ENCODE peak calls at places on chromosomes 6 and 20, in ten cellular contexts. X is lung, G is breast epithelium, V is endothelial cell of umbilical vein, U is PC-3, I is heart right ventricle, R is spleen, B is IMR-90, N is left lung, C is fibroblast of lung. Z is an unnamed sample.

GRCh38 chr20:986733-987355 is 15.3 kb downstream of the RSPO4 start:
- DNase-seq in N (no peak), I (no peak), R (no peak), X (no peak), G (no peak), U (peak; percentile 34), B (no peak), C (no peak), V (no peak), Z (peak; percentile 12)

GRCh38 chr6:71346034-71346680 is 57.5 kb downstream of the OGFRL1 start:
- DNase-seq in R (no peak), C (no peak), I (no peak), G (no peak), U (no peak), X (no peak), V (no peak), N (no peak), B (no peak), Z (no peak)

GRCh38 chr6:129929433-129929832 is 68.3 kb upstream of the TMEM244 start:
- DNase-seq in I (no peak), N (no peak), G (no peak), X (no peak), B (peak; percentile 92), V (peak; percentile 48), R (no peak), C (peak; percentile 75), U (peak; percentile 29), Z (peak; percentile 97)

GRCh38 chr6:37257634-37258404 is at the start of the genes TBC1D22B and TMEM217:
- DNase-seq in B (peak; percentile 93), X (peak; percentile 97), C (peak; percentile 92), I (peak; percentile 94), N (peak; percentile 98), G (peak; percentile 98), V (peak; percentile 96), U (peak; percentile 98), R (peak; percentile 98), Z (peak; percentile 96)

GRCh38 chr6:51099201-51099600 is 280.5 kb downstream of the TFAP2B start:
- DNase-seq in V (no peak), I (no peak), N (no peak), U (no peak), R (no peak), G (no peak), X (no peak), B (no peak), C (no peak), Z (no peak)

GRCh38 chr6:45074423-45074822 is 253.7 kb upstream of the RUNX2 start:
- DNase-seq in V (no peak), N (no peak), I (no peak), C (no peak), R (no peak), B (no peak), X (no peak), U (no peak), G (no peak), Z (no peak)

GRCh38 chr6:75947935-75948334 is 124.5 kb downstream of the IMPG1 start:
- DNase-seq in I (no peak), V (no peak), C (no peak), G (no peak), R (no peak), U (no peak), B (no peak), X (no peak), N (no peak), Z (no peak)

GRCh38 chr20:59453634-59454241 is 150.6 kb upstream of the PHACTR3 start:
- DNase-seq in C (no peak), X (no peak), N (no peak), U (no peak), G (no peak), V (no peak), R (peak; percentile 47), I (no peak), B (no peak), Z (no peak)

GRCh38 chr6:27601668-27602254 is 128.9 kb upstream of the ZNF184 start:
- DNase-seq in G (no peak), B (no peak), R (no peak), X (no peak), C (no peak), I (no peak), V (no peak), N (no peak), U (no peak), Z (peak; percentile 40)

GRCh38 chr6:130694617-130695016 is 132.6 kb upstream of the SMLR1 start:
- DNase-seq in V (no peak), U (no peak), N (no peak), G (no peak), X (no peak), I (no peak), B (peak; percentile 27), C (no peak), R (no peak), Z (peak; percentile 31)

GRCh38 chr6:158769228-158769627 is 49.9 kb downstream of the EZR start:
- DNase-seq in N (no peak), X (no peak), V (no peak), B (no peak), C (no peak), U (no peak), R (no peak), I (no peak), G (no peak), Z (no peak)

GRCh38 chr6:34839696-34840352 is 47.9 kb downstream of the BLTP3A start:
- DNase-seq in N (no peak), U (no peak), V (no peak), G (no peak), R (no peak), I (no peak), X (no peak), C (no peak), B (peak; percentile 16), Z (no peak)

GRCh38 chr6:111743859-111744692 is 129.2 kb downstream of the FYN start:
- DNase-seq in C (peak; percentile 90), B (peak; percentile 90), G (no peak), R (no peak), I (no peak), N (no peak), U (no peak), X (no peak), V (no peak), Z (no peak)

GRCh38 chr6:111745186-111745585 is 128.1 kb downstream of the FYN start:
- DNase-seq in X (no peak), N (no peak), C (no peak), B (peak; percentile 44), V (no peak), I (no peak), G (no peak), R (no peak), U (no peak), Z (no peak)

GRCh38 chr6:111741177-111741952 is 131.9 kb downstream of the FYN start:
- DNase-seq in U (no peak), V (no peak), X (no peak), R (no peak), G (no peak), N (no peak), I (no peak), B (no peak), C (no peak), Z (no peak)

GRCh38 chr6:111745636-111746035 is 127.6 kb downstream of the FYN start:
- DNase-seq in U (no peak), V (no peak), B (no peak), C (no peak), G (no peak), X (no peak), R (no peak), I (no peak), N (no peak), Z (no peak)

DNA sequence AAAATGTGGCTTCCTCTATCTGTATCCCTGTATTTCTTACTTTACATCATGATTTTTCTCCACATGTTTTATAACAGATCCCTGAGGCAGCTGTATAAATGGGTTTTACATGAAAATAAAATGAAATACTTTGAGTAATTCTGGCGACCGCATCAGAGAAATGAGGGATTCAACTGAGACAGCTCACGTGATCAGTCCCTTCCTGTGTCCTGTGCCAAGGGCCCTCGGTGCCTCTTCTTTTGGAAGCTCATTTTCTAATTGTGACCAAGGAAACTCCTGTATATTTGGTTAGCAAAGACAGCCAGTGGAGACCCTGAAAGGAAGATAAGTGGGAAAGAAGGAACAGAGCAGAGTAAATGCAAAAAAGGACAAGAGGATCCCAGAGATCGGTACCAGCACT is 129.9 kb downstream of the FYN start:
- DNase-seq in C (no peak), N (no peak), R (no peak), U (no peak), V (no peak), X (no peak), G (no peak), I (no peak), B (no peak), Z (no peak)
- H3K4me1 ChIP-seq in C (peaks cover 11% of the 10 kb centered on the region), N (peaks cover 4% of the 10 kb centered on the region), R (peaks cover 100% of the 10 kb centered on the region), U (no peaks in the 10 kb centered on the region), V (peaks cover 19% of the 10 kb centered on the region), X (peaks cover 16% of the 10 kb centered on the region), G (no peaks in the 10 kb centered on the region), I (peaks cover 92% of the 10 kb centered on the region), B (peaks cover 2% of the 10 kb centered on the region), Z (no peaks in the 10 kb centered on the region)

DNA sequence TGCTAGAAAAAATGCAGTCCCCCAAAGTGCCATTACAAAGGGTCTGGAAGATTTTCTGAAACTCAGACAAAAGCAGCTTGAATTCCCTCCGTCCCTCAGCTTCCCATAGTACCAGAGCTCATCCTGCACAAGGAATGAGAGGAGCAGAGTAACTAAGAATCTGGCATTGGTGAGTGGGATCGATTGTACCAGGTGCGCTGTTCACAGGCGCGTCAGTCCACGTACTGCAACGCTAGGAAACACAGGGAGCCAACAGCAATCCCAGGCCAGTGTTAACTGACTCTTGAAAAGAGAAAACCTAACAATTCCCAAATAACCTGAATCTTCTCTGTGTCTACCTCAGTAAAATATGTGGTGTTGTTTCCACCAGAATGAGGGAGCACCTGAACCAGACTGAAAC is 77.9 kb downstream of the GCNT2 start:
- DNase-seq in X (no peak), B (no peak), I (no peak), C (no peak), N (no peak), V (no peak), R (no peak), G (no peak), U (no peak), Z (no peak)
- H3K4me1 ChIP-seq in X (no peaks in the 10 kb centered on the region), B (no peaks in the 10 kb centered on the region), I (peaks cover 47% of the 10 kb centered on the region), C (no peaks in the 10 kb centered on the region), N (no peaks in the 10 kb centered on the region), V (no peaks in the 10 kb centered on the region), R (peaks cover 40% of the 10 kb centered on the region), G (no peaks in the 10 kb centered on the region), U (peaks cover 7% of the 10 kb centered on the region), Z (no peaks in the 10 kb centered on the region)

GRCh38 chr20:31594002-31594557 is 11.0 kb upstream of the ID1 start:
- DNase-seq in C (no peak), R (no peak), V (no peak), N (no peak), I (no peak), G (no peak), B (no peak), U (no peak), X (no peak), Z (no peak)
- H3K4me1 ChIP-seq in C (peaks cover 27% of the 10 kb centered on the region), R (peaks cover 33% of the 10 kb centered on the region), V (peaks cover 14% of the 10 kb centered on the region), N (peaks cover 14% of the 10 kb centered on the region), I (peaks cover 24% of the 10 kb centered on the region), G (no peaks in the 10 kb centered on the region), B (peaks cover 14% of the 10 kb centered on the region), U (peaks cover 33% of the 10 kb centered on the region), X (peaks cover 4% of the 10 kb centered on the region), Z (no peaks in the 10 kb centered on the region)

DNA sequence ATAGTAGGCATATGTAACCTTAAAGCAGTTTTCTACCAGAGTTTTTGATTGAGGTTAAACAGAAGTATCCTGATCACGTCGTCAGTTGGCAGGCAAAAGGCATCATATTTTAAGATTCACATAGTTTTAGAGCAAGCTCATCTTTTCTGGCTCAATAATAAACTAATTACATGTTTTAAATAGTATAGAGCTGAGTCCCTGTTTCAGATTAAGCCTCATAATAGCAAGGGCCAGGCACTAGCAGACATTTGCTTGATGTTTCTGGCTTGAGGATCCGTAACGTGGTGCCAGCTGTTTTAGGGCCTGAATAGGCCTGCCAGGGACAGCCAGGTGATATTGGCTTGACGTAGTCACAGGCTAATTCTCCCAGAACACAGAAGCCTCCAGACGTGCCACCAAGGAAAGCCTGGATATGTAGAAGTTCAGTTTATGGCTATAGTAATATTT is 91.1 kb downstream of the FOXO3 start:
- DNase-seq in X (no peak), G (peak; percentile 75), B (peak; percentile 92), V (no peak), R (no peak), C (peak; percentile 86), U (peak; percentile 16), N (no peak), I (no peak), Z (no peak)
- H3K4me1 ChIP-seq in X (peaks cover 17% of the 10 kb centered on the region), G (peaks cover 65% of the 10 kb centered on the region), B (peaks cover 40% of the 10 kb centered on the region), V (peaks cover 9% of the 10 kb centered on the region), R (peaks cover 97% of the 10 kb centered on the region), C (peaks cover 57% of the 10 kb centered on the region), U (peaks cover 6% of the 10 kb centered on the region), N (peaks cover 39% of the 10 kb centered on the region), I (peaks cover 99% of the 10 kb centered on the region), Z (peaks cover 14% of the 10 kb centered on the region)

Z was measured in A673.